ENCODE peak calls at places on chromosomes 2 and 18, in six cellular contexts. One of them, this sample, is unnamed.

GRCh38 chr18:41073372-41073954 is 881.6 kb upstream of the PIK3C3 start:
- DNase-seq in cerebellum: no peak
- DNase-seq in stimulated activated CD4-positive, alpha-beta T cell treated with anti-CD3 and anti-CD28 coated beads, Interleukin-4, amount 100 ng/mL, for 48 hours: no peak
- DNase-seq in psoas muscle: no peak
- DNase-seq in kidney tubule cell: peak
- DNase-seq in NCI-H748 treated with DMSO at 0.1 percent for 48 hours: no peak
- DNase-seq in this sample: no peak

GRCh38 chr2:170425291-170425751 is 247.4 kb downstream of the MYO3B start:
- DNase-seq in cerebellum: no peak
- DNase-seq in stimulated activated CD4-positive, alpha-beta T cell treated with anti-CD3 and anti-CD28 coated beads, Interleukin-4, amount 100 ng/mL, for 48 hours: no peak
- DNase-seq in psoas muscle: no peak
- DNase-seq in kidney tubule cell: peak
- DNase-seq in NCI-H748 treated with DMSO at 0.1 percent for 48 hours: no peak
- DNase-seq in this sample: no peak

GRCh38 chr18:44643004-44643403 is 37.7 kb upstream of the SETBP1 start:
- DNase-seq in cerebellum: no peak
- DNase-seq in stimulated activated CD4-positive, alpha-beta T cell treated with anti-CD3 and anti-CD28 coated beads, Interleukin-4, amount 100 ng/mL, for 48 hours: no peak
- DNase-seq in psoas muscle: no peak
- DNase-seq in kidney tubule cell: no peak
- DNase-seq in NCI-H748 treated with DMSO at 0.1 percent for 48 hours: no peak
- DNase-seq in this sample: no peak

GRCh38 chr18:23416283-23416682 is 36.8 kb upstream of the RIOK3 start:
- DNase-seq in cerebellum: no peak
- DNase-seq in stimulated activated CD4-positive, alpha-beta T cell treated with anti-CD3 and anti-CD28 coated beads, Interleukin-4, amount 100 ng/mL, for 48 hours: no peak
- DNase-seq in psoas muscle: no peak
- DNase-seq in kidney tubule cell: no peak
- DNase-seq in NCI-H748 treated with DMSO at 0.1 percent for 48 hours: no peak
- DNase-seq in this sample: no peak

GRCh38 chr2:66364495-66364992 is 70.4 kb upstream of the MEIS1 start:
- DNase-seq in cerebellum: no peak
- DNase-seq in stimulated activated CD4-positive, alpha-beta T cell treated with anti-CD3 and anti-CD28 coated beads, Interleukin-4, amount 100 ng/mL, for 48 hours: no peak
- DNase-seq in psoas muscle: no peak
- DNase-seq in kidney tubule cell: peak
- DNase-seq in NCI-H748 treated with DMSO at 0.1 percent for 48 hours: no peak
- DNase-seq in this sample: no peak

GRCh38 chr2:21782866-21783265 is 659.1 kb downstream of the TDRD15 start:
- DNase-seq in cerebellum: no peak
- DNase-seq in stimulated activated CD4-positive, alpha-beta T cell treated with anti-CD3 and anti-CD28 coated beads, Interleukin-4, amount 100 ng/mL, for 48 hours: no peak
- DNase-seq in psoas muscle: no peak
- DNase-seq in kidney tubule cell: no peak
- DNase-seq in NCI-H748 treated with DMSO at 0.1 percent for 48 hours: no peak
- DNase-seq in this sample: no peak

GRCh38 chr2:182818541-182819308 is 47.7 kb downstream of the FRZB start:
- DNase-seq in cerebellum: no peak
- DNase-seq in stimulated activated CD4-positive, alpha-beta T cell treated with anti-CD3 and anti-CD28 coated beads, Interleukin-4, amount 100 ng/mL, for 48 hours: no peak
- DNase-seq in psoas muscle: no peak
- DNase-seq in kidney tubule cell: no peak
- DNase-seq in NCI-H748 treated with DMSO at 0.1 percent for 48 hours: peak
- DNase-seq in this sample: no peak

GRCh38 chr18:9918016-9918680 is 4.3 kb downstream of the VAPA start:
- DNase-seq in cerebellum: no peak
- DNase-seq in stimulated activated CD4-positive, alpha-beta T cell treated with anti-CD3 and anti-CD28 coated beads, Interleukin-4, amount 100 ng/mL, for 48 hours: no peak
- DNase-seq in psoas muscle: no peak
- DNase-seq in kidney tubule cell: peak
- DNase-seq in NCI-H748 treated with DMSO at 0.1 percent for 48 hours: no peak
- DNase-seq in this sample: no peak

GRCh38 chr2:60884795-60885194 is 3.4 kb downstream of the REL start:
- DNase-seq in cerebellum: no peak
- DNase-seq in stimulated activated CD4-positive, alpha-beta T cell treated with anti-CD3 and anti-CD28 coated beads, Interleukin-4, amount 100 ng/mL, for 48 hours: no peak
- DNase-seq in psoas muscle: no peak
- DNase-seq in kidney tubule cell: no peak
- DNase-seq in NCI-H748 treated with DMSO at 0.1 percent for 48 hours: no peak
- DNase-seq in this sample: no peak

GRCh38 chr18:23779696-23780303 is 90.5 kb downstream of the LAMA3 start:
- DNase-seq in cerebellum: no peak
- DNase-seq in stimulated activated CD4-positive, alpha-beta T cell treated with anti-CD3 and anti-CD28 coated beads, Interleukin-4, amount 100 ng/mL, for 48 hours: no peak
- DNase-seq in psoas muscle: no peak
- DNase-seq in kidney tubule cell: peak
- DNase-seq in NCI-H748 treated with DMSO at 0.1 percent for 48 hours: no peak
- DNase-seq in this sample: no peak

GRCh38 chr2:216286616-216287231 is 85.6 kb downstream of the MARCHF4 start:
- DNase-seq in cerebellum: no peak
- DNase-seq in stimulated activated CD4-positive, alpha-beta T cell treated with anti-CD3 and anti-CD28 coated beads, Interleukin-4, amount 100 ng/mL, for 48 hours: no peak
- DNase-seq in psoas muscle: no peak
- DNase-seq in kidney tubule cell: peak
- DNase-seq in NCI-H748 treated with DMSO at 0.1 percent for 48 hours: no peak
- DNase-seq in this sample: no peak

This sample was measured in G401.